ENCODE peak calls at places on chromosome 18, in four cellular contexts. One of them, this sample, is unnamed.

GRCh38 chr18:8765692-8766463 is 60.5 kb downstream of the MTCL1 start:
- DNase-seq in ovary: no peak
- DNase-seq in esophagus squamous epithelium: no peak
- DNase-seq in K562: no peak
- DNase-seq in this sample: no peak

GRCh38 chr18:12647773-12648172 is 10.1 kb downstream of the SPIRE1 start:
- DNase-seq in ovary: no peak
- DNase-seq in esophagus squamous epithelium: no peak
- DNase-seq in K562: no peak
- DNase-seq in this sample: no peak

GRCh38 chr18:13376841-13377351 is 158.3 kb downstream of the LDLRAD4 start:
- DNase-seq in ovary: no peak
- DNase-seq in esophagus squamous epithelium: no peak
- DNase-seq in K562: no peak
- DNase-seq in this sample: no peak

GRCh38 chr18:38980420-38980819 is 1414.8 kb upstream of the CELF4 start:
- DNase-seq in ovary: no peak
- DNase-seq in esophagus squamous epithelium: no peak
- DNase-seq in K562: no peak
- DNase-seq in this sample: no peak

GRCh38 chr18:36629095-36629604 is 199.7 kb downstream of the TPGS2 start:
- DNase-seq in ovary: no peak
- DNase-seq in esophagus squamous epithelium: no peak
- DNase-seq in K562: no peak
- DNase-seq in this sample: no peak

GRCh38 chr18:62717059-62717849 is 1.9 kb downstream of the PHLPP1 start:
- DNase-seq in ovary: peak; percentile 20
- DNase-seq in esophagus squamous epithelium: no peak
- DNase-seq in K562: no peak
- DNase-seq in this sample: peak; percentile 53

GRCh38 chr18:76621782-76622495 is 126.9 kb upstream of the ZNF516 start:
- DNase-seq in ovary: no peak
- DNase-seq in esophagus squamous epithelium: no peak
- DNase-seq in K562: no peak
- DNase-seq in this sample: no peak

GRCh38 chr18:72847134-72847533 is 20.7 kb downstream of the NETO1 start:
- DNase-seq in ovary: no peak
- DNase-seq in esophagus squamous epithelium: no peak
- DNase-seq in K562: no peak
- DNase-seq in this sample: peak; percentile 12

GRCh38 chr18:42953306-42953705 is 162.2 kb downstream of the RIT2 start:
- DNase-seq in ovary: no peak
- DNase-seq in esophagus squamous epithelium: no peak
- DNase-seq in K562: no peak
- DNase-seq in this sample: no peak

GRCh38 chr18:79404567-79404910 is 8.8 kb downstream of the NFATC1 start:
- DNase-seq in ovary: no peak
- DNase-seq in esophagus squamous epithelium: no peak
- DNase-seq in K562: peak; percentile 45
- DNase-seq in this sample: no peak

GRCh38 chr18:56200381-56200831 is 438.0 kb downstream of the TXNL1 start:
- DNase-seq in ovary: no peak
- DNase-seq in esophagus squamous epithelium: no peak
- DNase-seq in K562: no peak
- DNase-seq in this sample: no peak

GRCh38 chr18:62610509-62611394 is 87.9 kb downstream of the ZCCHC2 start:
- DNase-seq in ovary: peak; percentile 24
- DNase-seq in esophagus squamous epithelium: no peak
- DNase-seq in K562: peak; percentile 67
- DNase-seq in this sample: no peak

GRCh38 chr18:42532119-42532518 is 577.1 kb downstream of the PIK3C3 start:
- DNase-seq in ovary: no peak
- DNase-seq in esophagus squamous epithelium: no peak
- DNase-seq in K562: no peak
- DNase-seq in this sample: no peak

GRCh38 chr18:62282188-62282629 is 42.9 kb upstream of the TNFRSF11A start:
- DNase-seq in ovary: no peak
- DNase-seq in esophagus squamous epithelium: no peak
- DNase-seq in K562: no peak
- DNase-seq in this sample: peak; percentile 1

GRCh38 chr18:36828157-36828629 is 609 bp downstream of the TPGS2 start:
- DNase-seq in ovary: peak; percentile 15
- DNase-seq in esophagus squamous epithelium: no peak
- DNase-seq in K562: no peak
- DNase-seq in this sample: peak; percentile 8

GRCh38 chr18:1663879-1664705 is 759.4 kb downstream of the ADCYAP1 start:
- DNase-seq in ovary: no peak
- DNase-seq in esophagus squamous epithelium: no peak
- DNase-seq in K562: peak; percentile 53
- DNase-seq in this sample: peak; percentile 20

GRCh38 chr18:22667616-22668422 is 250.1 kb upstream of the CTAGE1 start:
- DNase-seq in ovary: no peak
- DNase-seq in esophagus squamous epithelium: no peak
- DNase-seq in K562: peak; percentile 88
- DNase-seq in this sample: peak; percentile 83

GRCh38 chr18:36095936-36096519 is 28.7 kb upstream of the RPRD1A start:
- DNase-seq in ovary: no peak
- DNase-seq in esophagus squamous epithelium: no peak
- DNase-seq in K562: peak; percentile 56
- DNase-seq in this sample: peak; percentile 17

GRCh38 chr18:21463718-21464117 is 136.8 kb downstream of the ESCO1 start:
- DNase-seq in ovary: no peak
- DNase-seq in esophagus squamous epithelium: no peak
- DNase-seq in K562: no peak
- DNase-seq in this sample: no peak

GRCh38 chr18:5895886-5896740 is 791 bp upstream of the TMEM200C start:
- DNase-seq in ovary: peak; percentile 51
- DNase-seq in esophagus squamous epithelium: no peak
- DNase-seq in K562: no peak
- DNase-seq in this sample: no peak

GRCh38 chr18:59719533-59720325 is 22.5 kb upstream of the CCBE1 start:
- DNase-seq in ovary: no peak
- DNase-seq in esophagus squamous epithelium: no peak
- DNase-seq in K562: no peak
- DNase-seq in this sample: no peak

DNA sequence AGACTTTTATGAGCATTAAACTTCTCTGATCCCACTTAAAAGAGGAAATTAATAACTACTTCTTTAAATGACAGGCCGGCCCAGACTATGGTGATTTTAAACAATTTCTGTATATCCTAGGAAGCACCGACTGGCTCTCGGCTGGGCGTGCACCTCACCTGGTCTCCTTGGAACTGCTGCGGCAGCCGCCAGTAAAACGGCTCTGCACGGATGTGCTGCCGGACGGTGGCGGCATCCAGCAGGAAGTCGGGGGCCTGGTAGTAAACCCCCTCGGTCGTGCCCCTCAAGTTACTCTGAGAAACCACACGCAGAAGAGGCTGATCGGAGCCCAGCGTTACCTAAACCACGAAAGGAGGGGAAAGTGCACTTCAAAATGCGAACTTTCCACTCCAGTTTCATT is 106.5 kb downstream of the LAMA1 start:
- DNase-seq in ovary: no peak
- DNase-seq in esophagus squamous epithelium: no peak
- DNase-seq in K562: no peak
- DNase-seq in this sample: no peak
- TF ChIP-seq CTCF in ovary: no peak
- TF ChIP-seq CTCF in esophagus squamous epithelium: no peak
- TF ChIP-seq CTCF in K562: no peak
- TF ChIP-seq CTCF in this sample: no peak

DNA sequence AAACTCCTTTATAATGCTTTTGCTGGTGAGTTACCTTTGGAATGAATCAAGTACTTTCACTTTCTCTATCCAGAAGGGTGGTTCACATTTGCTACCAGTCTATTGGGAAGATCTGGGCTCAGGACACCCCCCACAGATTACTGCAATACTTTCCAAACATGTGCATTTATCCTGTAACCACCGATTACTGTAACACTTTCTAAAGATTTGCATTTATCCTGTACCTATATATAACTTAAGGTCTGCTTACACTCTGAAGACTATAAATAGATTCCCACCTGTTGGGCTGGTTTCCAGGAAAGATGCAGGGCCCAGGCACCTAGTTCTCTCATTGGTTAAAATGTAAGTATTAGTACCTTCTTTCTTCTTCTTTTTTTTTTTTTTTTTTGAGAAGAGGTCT is 113.0 kb upstream of the NEDD4L start:
- DNase-seq in ovary: no peak
- DNase-seq in esophagus squamous epithelium: no peak
- DNase-seq in K562: no peak
- DNase-seq in this sample: no peak
- H3K27ac ChIP-seq in ovary: no peak overlapping the region
- H3K27ac ChIP-seq in esophagus squamous epithelium: no peak overlapping the region
- H3K27ac ChIP-seq in K562: no peak overlapping the region
- H3K27ac ChIP-seq in this sample: no peak overlapping the region

DNA sequence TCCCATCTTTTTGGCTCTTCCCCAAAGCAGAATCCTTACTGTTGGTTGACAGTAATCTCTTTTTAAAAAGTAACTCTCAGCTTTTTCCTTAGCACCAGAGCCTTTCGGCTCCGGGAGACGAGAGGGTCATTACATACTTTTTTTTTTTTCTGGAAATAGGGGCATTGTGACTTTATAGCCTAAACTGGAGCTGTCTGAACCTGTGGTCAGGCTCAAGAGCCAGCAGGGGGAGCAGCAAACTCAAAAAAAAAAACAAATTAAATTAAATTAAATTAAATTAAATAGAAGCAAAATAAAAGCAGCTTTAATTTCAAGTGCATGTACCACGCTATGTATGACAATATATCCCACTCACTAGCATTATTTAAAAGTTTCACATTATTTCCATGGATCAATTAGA is 156.6 kb downstream of the DTNA start:
- DNase-seq in ovary: no peak
- DNase-seq in esophagus squamous epithelium: no peak
- DNase-seq in K562: no peak
- DNase-seq in this sample: no peak
- TF ChIP-seq CTCF in ovary: no peak
- TF ChIP-seq CTCF in esophagus squamous epithelium: no peak
- TF ChIP-seq CTCF in K562: peak; percentile 32
- TF ChIP-seq CTCF in this sample: no peak

GRCh38 chr18:3692113-3692621 is 242.2 kb downstream of the TGIF1 start:
- DNase-seq in ovary: no peak
- DNase-seq in esophagus squamous epithelium: no peak
- DNase-seq in K562: no peak
- DNase-seq in this sample: no peak

GRCh38 chr18:3690682-3691066 is 240.7 kb downstream of the TGIF1 start:
- DNase-seq in ovary: no peak
- DNase-seq in esophagus squamous epithelium: no peak
- DNase-seq in K562: no peak
- DNase-seq in this sample: no peak

GRCh38 chr18:3689986-3690681 is 240.2 kb downstream of the TGIF1 start:
- DNase-seq in ovary: no peak
- DNase-seq in esophagus squamous epithelium: no peak
- DNase-seq in K562: no peak
- DNase-seq in this sample: no peak

GRCh38 chr18:3693385-3693784 is 243.4 kb downstream of the TGIF1 start:
- DNase-seq in ovary: no peak
- DNase-seq in esophagus squamous epithelium: no peak
- DNase-seq in K562: no peak
- DNase-seq in this sample: no peak

DNA sequence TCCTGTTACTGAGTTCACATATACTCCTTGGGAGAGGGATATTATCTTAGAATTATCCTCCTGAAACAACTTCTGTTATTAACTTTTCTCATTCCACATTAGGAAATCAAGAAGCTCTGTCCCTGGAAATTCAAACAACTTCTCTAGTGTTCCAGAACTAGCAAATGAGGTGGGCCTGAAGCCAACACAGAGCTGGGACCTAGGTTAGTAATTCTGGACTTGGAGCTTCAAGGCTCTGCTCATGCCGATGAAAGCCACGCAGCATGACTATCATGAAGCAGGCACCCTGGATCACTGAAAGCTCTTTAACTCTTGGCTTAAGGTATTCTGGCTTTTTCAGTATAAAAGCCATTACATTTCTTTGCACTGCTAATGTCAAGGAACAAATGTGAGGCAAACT is 242.7 kb downstream of the TGIF1 start:
- DNase-seq in ovary: no peak
- DNase-seq in esophagus squamous epithelium: no peak
- DNase-seq in K562: no peak
- DNase-seq in this sample: no peak
- H3K27ac ChIP-seq in ovary: no peak overlapping the region
- H3K27ac ChIP-seq in esophagus squamous epithelium: no peak overlapping the region
- H3K27ac ChIP-seq in K562: no peak overlapping the region
- H3K27ac ChIP-seq in this sample: no peak overlapping the region

GRCh38 chr18:11034816-11035215 is 114.6 kb downstream of the PIEZO2 start:
- DNase-seq in ovary: no peak
- DNase-seq in esophagus squamous epithelium: no peak
- DNase-seq in K562: no peak
- DNase-seq in this sample: no peak

GRCh38 chr18:11029021-11029420 is 120.3 kb downstream of the PIEZO2 start:
- DNase-seq in ovary: no peak
- DNase-seq in esophagus squamous epithelium: no peak
- DNase-seq in K562: no peak
- DNase-seq in this sample: no peak

GRCh38 chr18:11033503-11033902 is 115.9 kb downstream of the PIEZO2 start:
- DNase-seq in ovary: no peak
- DNase-seq in esophagus squamous epithelium: no peak
- DNase-seq in K562: no peak
- DNase-seq in this sample: no peak

GRCh38 chr18:11035814-11036213 is 113.6 kb downstream of the PIEZO2 start:
- DNase-seq in ovary: no peak
- DNase-seq in esophagus squamous epithelium: no peak
- DNase-seq in K562: no peak
- DNase-seq in this sample: no peak

GRCh38 chr18:11031966-11032365 is 117.4 kb downstream of the PIEZO2 start:
- DNase-seq in ovary: no peak
- DNase-seq in esophagus squamous epithelium: no peak
- DNase-seq in K562: no peak
- DNase-seq in this sample: no peak
- TF ChIP-seq CTCF in ovary: no peak
- TF ChIP-seq CTCF in esophagus squamous epithelium: no peak
- TF ChIP-seq CTCF in K562: no peak
- TF ChIP-seq CTCF in this sample: no peak

GRCh38 chr18:23738151-23738550 is 48.9 kb downstream of the LAMA3 start:
- DNase-seq in ovary: no peak
- DNase-seq in esophagus squamous epithelium: no peak
- DNase-seq in K562: no peak
- DNase-seq in this sample: no peak

GRCh38 chr18:23737578-23737977 is 48.3 kb downstream of the LAMA3 start:
- DNase-seq in ovary: no peak
- DNase-seq in esophagus squamous epithelium: no peak
- DNase-seq in K562: no peak
- DNase-seq in this sample: no peak

GRCh38 chr18:23738575-23738974 is 49.3 kb downstream of the LAMA3 start:
- DNase-seq in ovary: no peak
- DNase-seq in esophagus squamous epithelium: no peak
- DNase-seq in K562: no peak
- DNase-seq in this sample: no peak

GRCh38 chr18:23743733-23744333 is 54.6 kb downstream of the LAMA3 start:
- DNase-seq in ovary: no peak
- DNase-seq in esophagus squamous epithelium: no peak
- DNase-seq in K562: no peak
- DNase-seq in this sample: no peak

GRCh38 chr18:23740105-23740830 is 51.0 kb downstream of the LAMA3 start:
- DNase-seq in ovary: peak; percentile 23
- DNase-seq in esophagus squamous epithelium: no peak
- DNase-seq in K562: no peak
- DNase-seq in this sample: peak; percentile 14
- H3K27ac ChIP-seq in ovary: no peak overlapping the region
- H3K27ac ChIP-seq in esophagus squamous epithelium: no peak overlapping the region
- H3K27ac ChIP-seq in K562: no peak overlapping the region
- H3K27ac ChIP-seq in this sample: no peak overlapping the region

GRCh38 chr18:77749189-77749588 is 499.5 kb downstream of the GALR1 start:
- DNase-seq in ovary: no peak
- DNase-seq in esophagus squamous epithelium: no peak
- DNase-seq in K562: peak; percentile 38
- DNase-seq in this sample: no peak
- TF ChIP-seq CTCF in ovary: no peak
- TF ChIP-seq CTCF in esophagus squamous epithelium: no peak
- TF ChIP-seq CTCF in K562: peak; percentile 58
- TF ChIP-seq CTCF in this sample: peak; percentile 64

This sample was measured in RWPE1.